ENCODE peak calls at places on chromosomes 1 and 21, in six cellular contexts. L, Q, U, P, K and N are unnamed samples.

GRCh38 chr1:34924759-34925555 is 4.5 kb downstream of the DLGAP3 start:
- DNase-seq in K (peak; percentile 58), Q (no peak), P (peak; percentile 53), U (no peak), L (peak; percentile 30), N (peak; percentile 20)

GRCh38 chr21:45373991-45374816 is 30.8 kb upstream of the COL18A1 start:
- DNase-seq in L (no peak), U (no peak), P (no peak), Q (no peak), K (no peak), N (no peak)

GRCh38 chr21:41664881-41665765 is 101.7 kb downstream of the RIPK4 start:
- DNase-seq in K (peak; percentile 56), U (no peak), Q (no peak), P (no peak), L (no peak), N (no peak)

GRCh38 chr21:41868062-41868710 is 11.0 kb downstream of the PRDM15 start:
- DNase-seq in U (no peak), Q (no peak), P (no peak), L (no peak), K (no peak), N (peak; percentile 96)

GRCh38 chr1:60126733-60127132 is 53.2 kb upstream of the C1orf87 start:
- DNase-seq in Q (no peak), P (no peak), U (no peak), K (no peak), L (no peak), N (no peak)

GRCh38 chr1:20698195-20698910 is 19.5 kb downstream of the KIF17 start:
- DNase-seq in P (no peak), Q (no peak), K (peak; percentile 61), U (no peak), L (no peak), N (no peak)

GRCh38 chr1:159669338-159669737 is 45.1 kb downstream of the CRP start:
- DNase-seq in U (no peak), P (no peak), Q (no peak), K (no peak), L (no peak), N (no peak)

GRCh38 chr1:98429851-98430496 is 231.5 kb upstream of the SNX7 start:
- DNase-seq in P (no peak), Q (no peak), K (peak; percentile 7), L (no peak), U (no peak), N (no peak)

GRCh38 chr1:116262207-116262994 is 110.6 kb upstream of the ATP1A1 start:
- DNase-seq in Q (no peak), P (no peak), U (no peak), K (no peak), L (no peak), N (no peak)

GRCh38 chr1:107786214-107786842 is 178.7 kb downstream of the VAV3 start:
- DNase-seq in P (peak; percentile 81), U (no peak), L (no peak), Q (no peak), K (no peak), N (no peak)

GRCh38 chr1:73868824-73869223 is 329.2 kb downstream of the LRRIQ3 start:
- DNase-seq in U (no peak), P (no peak), K (no peak), Q (no peak), L (no peak), N (no peak)

GRCh38 chr1:54273837-54274192 is 73.8 kb downstream of the MRPL37 start:
- DNase-seq in L (no peak), Q (no peak), U (no peak), P (no peak), K (peak; percentile 26), N (no peak)

GRCh38 chr21:21286170-21286798 is 288.1 kb downstream of the NCAM2 start:
- DNase-seq in P (no peak), Q (no peak), U (no peak), K (no peak), L (no peak), N (no peak)

GRCh38 chr1:45846931-45847330 is 43.5 kb downstream of the MAST2 start:
- DNase-seq in Q (no peak), L (no peak), P (no peak), U (no peak), K (no peak), N (no peak)

GRCh38 chr1:17046043-17046657 is 7.7 kb downstream of the SDHB start:
- DNase-seq in Q (no peak), K (peak; percentile 66), L (no peak), P (peak; percentile 47), U (no peak), N (peak; percentile 64)

GRCh38 chr1:232952514-232953175 is 2.2 kb downstream of the NTPCR start:
- DNase-seq in K (peak; percentile 81), Q (no peak), L (no peak), P (no peak), U (peak; percentile 22), N (peak; percentile 73)

GRCh38 chr1:70483342-70483741 is 72.3 kb downstream of the CTH start:
- DNase-seq in Q (no peak), U (no peak), K (no peak), L (no peak), P (no peak), N (no peak)

GRCh38 chr1:228378453-228379164 is 28.0 kb downstream of the TRIM11 start:
- DNase-seq in U (peak; percentile 58), P (peak; percentile 75), K (peak; percentile 69), Q (peak; percentile 21), L (peak; percentile 11), N (peak; percentile 19)

GRCh38 chr1:186183219-186183618 is 191.8 kb downstream of the TPR start:
- DNase-seq in U (no peak), P (no peak), Q (no peak), K (peak; percentile 94), L (no peak), N (no peak)

GRCh38 chr1:208496467-208497371 is 252.5 kb upstream of the PLXNA2 start:
- DNase-seq in Q (no peak), L (no peak), P (no peak), U (no peak), K (no peak), N (no peak)